ENCODE peak calls at places on chromosome 11, in seven cellular contexts. S is NCI-H1092; W is right atrium auricular region; Z is dorsolateral prefrontal cortex; F is activated effector memory CD4-positive, alpha-beta T cell treated with Interleukin-2 at 50 U/mL for 16 hours; M is stimulated activated CD4-positive, alpha-beta T cell treated with anti-CD3 and anti-CD28 coated beads, Interleukin-4, amount 100 ng/mL, for 48 hours; B is ovary. X is an unnamed sample.

GRCh38 chr11:65471410-65471762 is 27.5 kb upstream of the MALAT1 start:
- DNase-seq in S (peak), W (no peak), Z (peak), F (no peak), M (no peak), B (peak), X (no peak)

GRCh38 chr11:14358729-14359439 is at the start of gene RRAS2:
- DNase-seq in S (peak), W (peak), Z (peak), F (peak), M (peak), B (peak), X (peak)

GRCh38 chr11:101797335-101797734 is 117.5 kb upstream of the CEP126 start:
- DNase-seq in S (no peak), W (no peak), Z (no peak), F (no peak), M (no peak), B (no peak), X (no peak)

GRCh38 chr11:118953265-118953664 is 2.8 kb upstream of the UPK2 start:
- DNase-seq in S (peak), W (no peak), Z (peak), F (no peak), M (no peak), B (no peak), X (peak)

GRCh38 chr11:33724644-33725035 is 11.6 kb downstream of the CD59 start:
- DNase-seq in S (no peak), W (no peak), Z (no peak), F (no peak), M (no peak), B (no peak), X (no peak)

GRCh38 chr11:35590412-35590811 is 27.8 kb upstream of the FJX1 start:
- DNase-seq in S (no peak), W (peak), Z (no peak), F (no peak), M (no peak), B (no peak), X (no peak)

GRCh38 chr11:13120691-13121090 is 111.6 kb downstream of the RASSF10 start:
- DNase-seq in S (no peak), W (no peak), Z (no peak), F (no peak), M (no peak), B (no peak), X (no peak)

GRCh38 chr11:1071571-1072115 is 3.0 kb upstream of the MUC2 start:
- DNase-seq in S (no peak), W (no peak), Z (peak), F (no peak), M (no peak), B (no peak), X (no peak)

GRCh38 chr11:12121504-12121903 is 11.1 kb downstream of the MICAL2 start:
- DNase-seq in S (peak), W (no peak), Z (no peak), F (no peak), M (no peak), B (no peak), X (no peak)

GRCh38 chr11:18115360-18116127 is 9.7 kb upstream of the SAAL1 start:
- DNase-seq in S (peak), W (peak), Z (peak), F (peak), M (peak), B (peak), X (peak)

GRCh38 chr11:73059915-73060314 is 82.2 kb downstream of the FCHSD2 start:
- DNase-seq in S (no peak), W (no peak), Z (no peak), F (no peak), M (no peak), B (no peak), X (no peak)

GRCh38 chr11:124085583-124085982 is 29.7 kb upstream of the VWA5A start:
- DNase-seq in S (no peak), W (no peak), Z (no peak), F (no peak), M (no peak), B (no peak), X (no peak)

GRCh38 chr11:47516155-47516554 is 36.8 kb downstream of the CELF1 start:
- DNase-seq in S (no peak), W (no peak), Z (no peak), F (no peak), M (no peak), B (no peak), X (no peak)

GRCh38 chr11:117999354-117999993 is 13.3 kb downstream of the IL10RA start:
- DNase-seq in S (no peak), W (no peak), Z (no peak), F (no peak), M (no peak), B (no peak), X (no peak)

GRCh38 chr11:44229664-44230063 is 80.3 kb downstream of the ALX4 start:
- DNase-seq in S (no peak), W (no peak), Z (no peak), F (no peak), M (no peak), B (no peak), X (no peak)

GRCh38 chr11:71081704-71082230 is 170.6 kb downstream of the SHANK2 start:
- DNase-seq in S (no peak), W (no peak), Z (no peak), F (no peak), M (no peak), B (no peak), X (no peak)

GRCh38 chr11:112367453-112367852 is 106.8 kb upstream of the PLET1 start:
- DNase-seq in S (no peak), W (no peak), Z (no peak), F (no peak), M (no peak), B (no peak), X (no peak)

GRCh38 chr11:16512163-16512562 is 155.8 kb upstream of the SOX6 start:
- DNase-seq in S (no peak), W (no peak), Z (no peak), F (no peak), M (no peak), B (no peak), X (no peak)

GRCh38 chr11:104663190-104664140 is 234.8 kb downstream of the CASP12 start:
- DNase-seq in S (no peak), W (no peak), Z (no peak), F (no peak), M (no peak), B (no peak), X (no peak)

GRCh38 chr11:125903753-125904659 is at the start of gene DDX25:
- DNase-seq in S (peak), W (no peak), Z (peak), F (no peak), M (no peak), B (peak), X (peak)

GRCh38 chr11:59574932-59575904 is 40.4 kb downstream of the OSBP start:
- DNase-seq in S (no peak), W (no peak), Z (no peak), F (no peak), M (no peak), B (no peak), X (no peak)

GRCh38 chr11:828501-829115 is 889 bp downstream of the CRACR2B start:
- DNase-seq in S (no peak), W (no peak), Z (no peak), F (no peak), M (no peak), B (no peak), X (no peak)

GRCh38 chr11:33452806-33453205 is 195.6 kb downstream of the HIPK3 start:
- DNase-seq in S (no peak), W (no peak), Z (no peak), F (no peak), M (no peak), B (no peak), X (no peak)

GRCh38 chr11:129259950-129260349 is 67.8 kb upstream of the ARHGAP32 start:
- DNase-seq in S (no peak), W (no peak), Z (no peak), F (no peak), M (no peak), B (no peak), X (no peak)

GRCh38 chr11:86115542-86116385 is 46.9 kb upstream of the PICALM start:
- DNase-seq in S (no peak), W (no peak), Z (no peak), F (no peak), M (no peak), B (no peak), X (no peak)

GRCh38 chr11:82927264-82927880 is 25.8 kb downstream of the DDIAS start:
- DNase-seq in S (peak), W (no peak), Z (no peak), F (no peak), M (no peak), B (no peak), X (no peak)

GRCh38 chr11:120221115-120221752 is 10.4 kb downstream of the OAF start:
- DNase-seq in S (no peak), W (no peak), Z (no peak), F (no peak), M (no peak), B (no peak), X (no peak)

GRCh38 chr11:587978-588380 is 11.7 kb downstream of the PHRF1 start:
- DNase-seq in S (no peak), W (peak), Z (no peak), F (peak), M (peak), B (no peak), X (no peak)

GRCh38 chr11:95585071-95585751 is 204.4 kb downstream of the FAM76B start:
- DNase-seq in S (no peak), W (no peak), Z (no peak), F (no peak), M (no peak), B (no peak), X (no peak)

GRCh38 chr11:123047947-123048293 is 14.0 kb downstream of the HSPA8 start:
- DNase-seq in S (no peak), W (no peak), Z (no peak), F (no peak), M (no peak), B (no peak), X (no peak)

GRCh38 chr11:12085371-12086251 is 24.8 kb upstream of the MICAL2 start:
- DNase-seq in S (no peak), W (no peak), Z (no peak), F (no peak), M (no peak), B (no peak), X (no peak)